ENCODE peak calls at places on chromosomes 7 and 10, in four cellular contexts. B, Y, F and S are unnamed samples.

GRCh38 chr10:13769926-13770325 is 183.2 kb downstream of the PRPF18 start:
- DNase-seq in B (no peak), Y (peak), F (no peak), S (no peak)

GRCh38 chr10:47366731-47367460 is 17.2 kb downstream of the ZNF488 start:
- DNase-seq in B (no peak), Y (no peak), F (no peak), S (no peak)

GRCh38 chr7:101381549-101381948 is 18.9 kb downstream of the COL26A1 start:
- DNase-seq in B (no peak), Y (no peak), F (no peak), S (no peak)

GRCh38 chr7:117715784-117716445 is 157.3 kb downstream of the CTTNBP2 start:
- DNase-seq in B (no peak), Y (peak), F (no peak), S (no peak)

GRCh38 chr7:31054608-31055273 is 2.6 kb downstream of the ADCYAP1R1 start:
- DNase-seq in B (no peak), Y (no peak), F (no peak), S (no peak)

GRCh38 chr10:91312031-91312733 is 91.7 kb downstream of the PCGF5 start:
- DNase-seq in B (no peak), Y (no peak), F (no peak), S (no peak)

GRCh38 chr7:105934577-105935185 is 28.4 kb upstream of the CDHR3 start:
- DNase-seq in B (peak), Y (peak), F (no peak), S (no peak)

GRCh38 chr7:92448185-92448747 is 984 bp downstream of the GATAD1 start:
- DNase-seq in B (peak), Y (peak), F (no peak), S (peak)